ENCODE peak calls at places on chromosomes 7 and 10, in five cellular contexts. M is CD4-positive, alpha-beta memory T cell; Q is lower lobe of right lung; A is GM23248; D is retinal pigment epithelial cell. L is an unnamed sample.

GRCh38 chr7:3551536-3551935 is 250.5 kb downstream of the SDK1 start:
- DNase-seq in M (no peak), Q (no peak), A (no peak), D (no peak), L (no peak)

GRCh38 chr10:92238586-92239098 is 52.2 kb downstream of the CPEB3 start:
- DNase-seq in M (no peak), Q (peak; percentile 69), A (peak; percentile 92), D (no peak), L (peak; percentile 70)

GRCh38 chr7:117780832-117781231 is 92.4 kb downstream of the CTTNBP2 start:
- DNase-seq in M (no peak), Q (no peak), A (no peak), D (peak; percentile 10), L (peak; percentile 10)

GRCh38 chr7:128215281-128215680 is 25.8 kb upstream of the LEP start:
- DNase-seq in M (no peak), Q (no peak), A (peak; percentile 70), D (peak; percentile 48), L (peak; percentile 82)

GRCh38 chr7:151769189-151769821 is 107.6 kb downstream of the PRKAG2 start:
- DNase-seq in M (peak; percentile 67), Q (no peak), A (no peak), D (no peak), L (no peak)

GRCh38 chr10:128078136-128078969 is 47.9 kb downstream of the MKI67 start:
- DNase-seq in M (peak; percentile 35), Q (no peak), A (peak; percentile 66), D (no peak), L (peak; percentile 51)

GRCh38 chr10:93841930-93842329 is 51.8 kb upstream of the SLC35G1 start:
- DNase-seq in M (no peak), Q (no peak), A (no peak), D (no peak), L (no peak)

GRCh38 chr10:47140752-47141348 is 159.1 kb upstream of the GDF10 start:
- DNase-seq in M (no peak), Q (no peak), A (no peak), D (no peak), L (no peak)

GRCh38 chr10:129305046-129305445 is 162.0 kb upstream of the MGMT start:
- DNase-seq in M (no peak), Q (no peak), A (no peak), D (no peak), L (no peak)

GRCh38 chr7:24284699-24285506 is 913 bp downstream of the NPY start:
- DNase-seq in M (no peak), Q (no peak), A (no peak), D (no peak), L (no peak)

GRCh38 chr7:197413-198335 is 5.3 kb downstream of the FAM20C start:
- DNase-seq in M (no peak), Q (no peak), A (no peak), D (no peak), L (no peak)

GRCh38 chr7:155418304-155418703 is 39.6 kb upstream of the EN2 start:
- DNase-seq in M (no peak), Q (no peak), A (no peak), D (no peak), L (no peak)

GRCh38 chr7:132469681-132470080 is 106.6 kb downstream of the PLXNA4 start:
- DNase-seq in M (no peak), Q (no peak), A (no peak), D (no peak), L (no peak)

GRCh38 chr7:11792122-11792521 is 39.9 kb downstream of the THSD7A start:
- DNase-seq in M (no peak), Q (no peak), A (no peak), D (no peak), L (no peak)

GRCh38 chr7:151091431-151091830 is 5.2 kb downstream of the AGAP3 start:
- DNase-seq in M (no peak), Q (no peak), A (peak; percentile 42), D (no peak), L (peak; percentile 39)

GRCh38 chr10:113477451-113477850 is 75.4 kb upstream of the HABP2 start:
- DNase-seq in M (no peak), Q (no peak), A (no peak), D (no peak), L (no peak)

GRCh38 chr10:80486151-80486692 is 32.1 kb downstream of the TSPAN14 start:
- DNase-seq in M (peak; percentile 43), Q (no peak), A (no peak), D (no peak), L (no peak)

GRCh38 chr10:53314856-53315255 is 542.3 kb upstream of the MBL2 start:
- DNase-seq in M (no peak), Q (no peak), A (peak; percentile 89), D (peak; percentile 93), L (peak; percentile 78)

GRCh38 chr10:123102673-123103072 is 33.1 kb upstream of the HMX3 start:
- DNase-seq in M (no peak), Q (no peak), A (no peak), D (no peak), L (no peak)

GRCh38 chr10:24009736-24010135 is 199.2 kb upstream of the KIAA1217 start:
- DNase-seq in M (no peak), Q (no peak), A (no peak), D (no peak), L (no peak)

GRCh38 chr10:90862908-90863514 is 5.2 kb upstream of the HTR7 start:
- DNase-seq in M (peak; percentile 10), Q (no peak), A (peak; percentile 72), D (no peak), L (peak; percentile 66)

GRCh38 chr7:2529161-2530075 is 9.8 kb downstream of the LFNG start:
- DNase-seq in M (peak; percentile 54), Q (peak; percentile 90), A (peak; percentile 90), D (no peak), L (peak; percentile 54)

GRCh38 chr7:45708046-45708950 is 134.1 kb downstream of the ADCY1 start:
- DNase-seq in M (no peak), Q (no peak), A (no peak), D (no peak), L (no peak)

GRCh38 chr10:69232736-69233135 is 12.6 kb downstream of the HKDC1 start:
- DNase-seq in M (peak; percentile 58), Q (no peak), A (no peak), D (no peak), L (no peak)

GRCh38 chr10:132405463-132405991 is 8.5 kb downstream of the PWWP2B start:
- DNase-seq in M (no peak), Q (peak; percentile 49), A (no peak), D (no peak), L (no peak)

GRCh38 chr10:34109952-34110702 is 705.0 kb downstream of the PARD3 start:
- DNase-seq in M (no peak), Q (no peak), A (peak; percentile 87), D (no peak), L (peak; percentile 98)

GRCh38 chr7:43572516-43573049 is 10.3 kb upstream of the STK17A start:
- DNase-seq in M (peak; percentile 21), Q (no peak), A (peak; percentile 99), D (peak; percentile 87), L (peak; percentile 100)

GRCh38 chr10:122010405-122011050 is 21.6 kb downstream of the TACC2 start:
- DNase-seq in M (no peak), Q (no peak), A (no peak), D (no peak), L (no peak)

GRCh38 chr10:93379366-93380042 is 102.6 kb downstream of the MYOF start:
- DNase-seq in M (peak; percentile 10), Q (no peak), A (peak; percentile 90), D (no peak), L (peak; percentile 82)

GRCh38 chr7:82594665-82595064 is 151.1 kb upstream of the CACNA2D1 start:
- DNase-seq in M (no peak), Q (no peak), A (no peak), D (no peak), L (no peak)

GRCh38 chr10:96306516-96306915 is 2.3 kb downstream of the DNTT start:
- DNase-seq in M (no peak), Q (peak; percentile 55), A (no peak), D (no peak), L (no peak)

GRCh38 chr10:133379801-133380666 is 972 bp downstream of the PAOX start:
- DNase-seq in M (peak; percentile 11), Q (peak; percentile 55), A (no peak), D (no peak), L (no peak)

GRCh38 chr7:110157631-110158362 is 933.1 kb upstream of the LRRN3 start:
- DNase-seq in M (no peak), Q (no peak), A (no peak), D (no peak), L (no peak)
- H3K4me3 ChIP-seq in M (no peak overlapping the region), Q (no peak overlapping the region), A (no peak overlapping the region), D (no peak overlapping the region), L (no peak overlapping the region)

DNA sequence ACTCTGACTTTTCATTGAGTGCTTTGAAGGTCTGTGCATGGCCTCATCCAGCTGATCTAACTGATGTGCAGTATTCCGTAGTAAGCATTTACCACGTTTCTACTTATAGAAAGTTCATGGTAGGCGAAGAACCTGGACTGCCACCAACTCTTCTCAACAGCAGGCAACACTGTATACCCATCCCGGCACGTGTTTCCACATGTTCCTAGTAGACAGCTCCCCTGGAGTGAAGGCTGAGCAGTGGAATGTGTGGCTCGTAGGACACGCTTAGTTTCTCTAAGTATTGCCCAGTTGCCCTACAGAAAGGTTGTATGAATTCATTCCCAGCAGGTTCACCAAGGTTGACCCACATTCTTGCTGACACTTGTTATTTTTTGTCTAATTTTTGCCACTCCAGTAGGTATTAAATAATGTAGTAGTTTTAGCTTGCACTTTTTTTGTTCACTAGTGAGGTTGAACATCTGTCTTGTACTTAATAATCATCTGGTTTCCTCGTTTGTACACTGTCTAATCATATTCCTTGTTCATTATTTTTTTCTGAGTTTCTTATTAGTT is 15.2 kb downstream of the PROSER2 start:
- DNase-seq in M (no peak), Q (no peak), A (no peak), D (no peak), L (no peak)
- H3K4me3 ChIP-seq in M (no peak overlapping the region), Q (no peak overlapping the region), A (no peak overlapping the region), D (no peak overlapping the region), L (no peak overlapping the region)

GRCh38 chr10:5627486-5628044 is 38.8 kb downstream of the ASB13 start:
- DNase-seq in M (no peak), Q (no peak), A (no peak), D (no peak), L (no peak)

GRCh38 chr10:5625992-5626777 is 40.2 kb downstream of the ASB13 start:
- DNase-seq in M (no peak), Q (no peak), A (no peak), D (no peak), L (no peak)

GRCh38 chr10:5629789-5630436 is 36.5 kb downstream of the ASB13 start:
- DNase-seq in M (peak; percentile 83), Q (peak; percentile 83), A (peak; percentile 81), D (no peak), L (peak; percentile 85)

GRCh38 chr10:5628798-5629788 is 37.3 kb downstream of the ASB13 start:
- DNase-seq in M (no peak), Q (no peak), A (peak; percentile 67), D (no peak), L (peak; percentile 46)

GRCh38 chr10:5628366-5628765 is 38.0 kb downstream of the ASB13 start:
- DNase-seq in M (no peak), Q (no peak), A (peak; percentile 77), D (no peak), L (peak; percentile 62)
- H3K4me3 ChIP-seq in M (no peak overlapping the region), Q (peak overlapping the region; percentile 17), A (peak overlapping the region; percentile 69), D (peak overlapping the region; percentile 16), L (peak overlapping the region; percentile 37)

DNA sequence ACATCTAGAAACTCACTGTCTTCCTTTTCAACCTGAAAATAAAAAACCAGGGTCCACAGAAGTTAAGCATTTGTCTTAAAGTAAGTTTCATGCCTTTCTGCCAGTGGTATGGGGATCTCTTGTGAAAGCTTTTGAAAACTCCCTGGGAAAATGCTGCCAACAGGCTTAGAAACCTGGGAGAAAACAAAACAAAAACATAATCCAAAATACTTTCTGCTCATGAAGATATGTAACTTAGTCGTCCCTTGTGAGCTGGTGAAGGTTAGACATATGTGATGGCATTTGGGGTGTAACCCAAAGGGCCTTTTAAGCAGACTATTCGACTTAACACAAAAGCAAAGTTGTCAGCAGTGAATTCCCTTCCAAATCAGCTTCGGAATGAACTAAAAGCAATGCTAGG is 66.4 kb upstream of the ZNF438 start:
- DNase-seq in M (no peak), Q (no peak), A (peak; percentile 47), D (no peak), L (no peak)
- H3K4me3 ChIP-seq in M (no peak overlapping the region), Q (no peak overlapping the region), A (peak overlapping the region; percentile 2), D (no peak overlapping the region), L (no peak overlapping the region)